ENCODE peak calls at places on chromosomes 12 and 14, in eight cellular contexts. C is fibroblast of lung; O is heart left ventricle; B is CD4-positive, CD25-positive, alpha-beta regulatory T cell; J is tibial artery; G is H9; V is body of pancreas; L is MM.1S. X is an unnamed sample. For H3K4me1 and H3K9me3, the result is how much of the 10 kb centered on the place peaks cover.

GRCh38 chr14:102949801-102950451 is 27.5 kb downstream of the AMN start:
- DNase-seq in L (no peak), G (no peak), C (peak), V (peak), O (peak), J (peak), B (no peak), X (no peak)

GRCh38 chr12:27622436-27623185 is 73.6 kb upstream of the REP15 start:
- DNase-seq in O (no peak), L (no peak), B (no peak), J (no peak), C (no peak), V (no peak), G (no peak), X (no peak)

GRCh38 chr14:70808023-70808401 is 1.3 kb downstream of the MAP3K9 start:
- DNase-seq in L (peak), V (peak), B (peak), O (no peak), G (peak), J (no peak), C (no peak), X (no peak)

GRCh38 chr12:42119085-42119633 is 25.5 kb downstream of the GXYLT1 start:
- DNase-seq in G (no peak), V (no peak), C (peak), J (no peak), O (no peak), B (peak), L (no peak), X (peak)

GRCh38 chr14:82621881-82622450 is 1088.3 kb upstream of the SEL1L start:
- DNase-seq in C (no peak), G (peak), J (no peak), L (no peak), V (no peak), B (no peak), O (no peak), X (no peak)

GRCh38 chr14:102344485-102344884 is 18.2 kb downstream of the CINP start:
- DNase-seq in G (no peak), B (no peak), C (no peak), O (no peak), J (no peak), V (no peak), L (no peak), X (no peak)

GRCh38 chr12:75236206-75236605 is 26.6 kb upstream of the KCNC2 start:
- DNase-seq in J (no peak), L (no peak), V (no peak), O (no peak), B (no peak), G (no peak), C (no peak), X (no peak)

GRCh38 chr12:125299840-125300239 is 234.6 kb downstream of the AACS start:
- DNase-seq in O (no peak), V (no peak), J (no peak), G (no peak), B (no peak), L (no peak), C (no peak), X (no peak)

GRCh38 chr14:61435563-61436337 is 114.4 kb downstream of the PRKCH start:
- DNase-seq in L (no peak), O (no peak), V (no peak), B (no peak), G (no peak), C (no peak), J (peak), X (peak)

GRCh38 chr12:81078469-81079196 is 754 bp downstream of the ACSS3 start:
- DNase-seq in B (no peak), J (peak), C (peak), G (no peak), V (peak), L (no peak), O (no peak), X (peak)

GRCh38 chr14:54173782-54174181 is 217.2 kb upstream of the BMP4 start:
- DNase-seq in O (no peak), V (no peak), J (no peak), B (no peak), G (no peak), C (peak), L (no peak), X (no peak)

GRCh38 chr12:113055594-113056380 is 743 bp upstream of the DTX1 start:
- DNase-seq in J (no peak), L (no peak), V (no peak), B (no peak), O (no peak), C (no peak), G (no peak), X (no peak)

GRCh38 chr12:69866698-69867097 is 41.7 kb downstream of the MYRFL start:
- DNase-seq in O (no peak), V (no peak), C (no peak), L (no peak), G (no peak), J (no peak), B (no peak), X (no peak)

GRCh38 chr14:42140001-42140400 is 533.3 kb downstream of the LRFN5 start:
- DNase-seq in C (peak), J (no peak), G (no peak), L (no peak), B (no peak), O (no peak), V (no peak), X (no peak)

GRCh38 chr14:85532981-85533820 is 3.3 kb downstream of the FLRT2 start:
- DNase-seq in J (peak), G (peak), L (no peak), B (no peak), C (peak), V (peak), O (peak), X (peak)

GRCh38 chr12:117646595-117646994 is 285.2 kb upstream of the NOS1 start:
- DNase-seq in O (no peak), B (no peak), L (no peak), J (no peak), G (no peak), C (no peak), V (no peak), X (no peak)

GRCh38 chr14:96455588-96455987 is 46.6 kb upstream of the PAPOLA start:
- DNase-seq in B (no peak), L (no peak), G (no peak), O (no peak), C (no peak), J (no peak), V (no peak), X (no peak)

GRCh38 chr12:79659961-79660431 is 30.8 kb downstream of the PAWR start:
- DNase-seq in O (no peak), V (no peak), J (no peak), L (no peak), C (no peak), G (no peak), B (no peak), X (no peak)

GRCh38 chr12:77630341-77630740 is 200.4 kb upstream of the NAV3 start:
- DNase-seq in G (no peak), O (no peak), J (no peak), B (no peak), L (no peak), V (no peak), C (no peak), X (no peak)

GRCh38 chr14:99740411-99740810 is 52.8 kb upstream of the EML1 start:
- DNase-seq in G (no peak), O (peak), L (no peak), C (no peak), V (no peak), B (no peak), J (no peak), X (no peak)

GRCh38 chr12:503111-503761 is 43.5 kb downstream of the B4GALNT3 start:
- DNase-seq in O (no peak), L (no peak), J (no peak), C (no peak), V (peak), G (peak), B (no peak), X (peak)

GRCh38 chr12:94209240-94209639 is 60.9 kb downstream of the PLXNC1 start:
- DNase-seq in V (no peak), G (no peak), L (no peak), B (no peak), C (no peak), O (no peak), J (no peak), X (no peak)

GRCh38 chr14:22200977-22201605 is 387.9 kb downstream of the DAD1 start:
- DNase-seq in G (no peak), L (peak), O (no peak), J (no peak), B (peak), V (no peak), C (peak), X (peak)

GRCh38 chr14:61965030-61965745 is 203.0 kb downstream of the SNAPC1 start:
- DNase-seq in J (no peak), B (no peak), V (no peak), C (peak), G (no peak), O (no peak), L (no peak), X (peak)

GRCh38 chr12:22206111-22206728 is 128.3 kb downstream of the ST8SIA1 start:
- DNase-seq in L (no peak), J (no peak), V (no peak), C (no peak), B (no peak), O (no peak), G (no peak), X (no peak)

GRCh38 chr12:95117178-95117599 is 43.8 kb upstream of the NR2C1 start:
- DNase-seq in O (peak), C (peak), J (peak), L (peak), V (peak), G (no peak), B (peak), X (peak)

GRCh38 chr14:40292664-40293063 is 860.4 kb upstream of the FBXO33 start:
- DNase-seq in J (no peak), L (no peak), V (no peak), G (no peak), C (no peak), B (no peak), O (no peak), X (no peak)

GRCh38 chr14:89965839-89966238 is 10.1 kb downstream of the TDP1 start:
- DNase-seq in C (no peak), V (no peak), L (no peak), G (no peak), O (no peak), B (no peak), J (no peak), X (no peak)

GRCh38 chr12:3107071-3107583 is 29.9 kb downstream of the TSPAN9 start:
- DNase-seq in J (peak), O (no peak), L (no peak), B (no peak), C (peak), V (no peak), G (peak), X (no peak)

GRCh38 chr14:34227834-34228662 is 234.0 kb downstream of the SPTSSA start:
- DNase-seq in L (peak), G (peak), B (peak), O (peak), V (peak), C (peak), J (peak), X (peak)

GRCh38 chr12:101582937-101583336 is 11.8 kb upstream of the MYBPC1 start:
- DNase-seq in C (no peak), G (no peak), J (no peak), L (no peak), O (no peak), V (no peak), B (no peak), X (no peak)

GRCh38 chr14:24198845-24199524 is 3.7 kb upstream of the TM9SF1 start:
- DNase-seq in O (no peak), L (no peak), C (no peak), G (no peak), V (no peak), J (no peak), B (no peak), X (no peak)

GRCh38 chr12:110010853-110011835 is 11.9 kb downstream of the ANKRD13A start:
- DNase-seq in J (no peak), O (no peak), G (no peak), B (no peak), V (no peak), C (no peak), L (peak), X (no peak)

GRCh38 chr12:110005319-110005973 is 6.2 kb downstream of the ANKRD13A start:
- DNase-seq in G (no peak), C (no peak), B (peak), O (no peak), V (no peak), J (no peak), L (peak), X (no peak)

GRCh38 chr12:110004598-110004997 is 5.4 kb downstream of the ANKRD13A start:
- DNase-seq in J (no peak), L (peak), C (no peak), G (no peak), O (no peak), B (peak), V (no peak), X (no peak)

GRCh38 chr12:110006115-110006514 is 6.9 kb downstream of the ANKRD13A start:
- DNase-seq in G (no peak), J (no peak), B (no peak), C (no peak), O (no peak), V (no peak), L (no peak), X (no peak)

GRCh38 chr12:110007874-110008273 is 8.6 kb downstream of the ANKRD13A start:
- DNase-seq in G (no peak), O (no peak), V (no peak), B (no peak), J (no peak), C (no peak), L (no peak), X (no peak)
- H3K4me1 ChIP-seq in G (under half), O (under half), V (under half), B (under half), J (under half), C (under half), L (under half), X (under half)

DNA sequence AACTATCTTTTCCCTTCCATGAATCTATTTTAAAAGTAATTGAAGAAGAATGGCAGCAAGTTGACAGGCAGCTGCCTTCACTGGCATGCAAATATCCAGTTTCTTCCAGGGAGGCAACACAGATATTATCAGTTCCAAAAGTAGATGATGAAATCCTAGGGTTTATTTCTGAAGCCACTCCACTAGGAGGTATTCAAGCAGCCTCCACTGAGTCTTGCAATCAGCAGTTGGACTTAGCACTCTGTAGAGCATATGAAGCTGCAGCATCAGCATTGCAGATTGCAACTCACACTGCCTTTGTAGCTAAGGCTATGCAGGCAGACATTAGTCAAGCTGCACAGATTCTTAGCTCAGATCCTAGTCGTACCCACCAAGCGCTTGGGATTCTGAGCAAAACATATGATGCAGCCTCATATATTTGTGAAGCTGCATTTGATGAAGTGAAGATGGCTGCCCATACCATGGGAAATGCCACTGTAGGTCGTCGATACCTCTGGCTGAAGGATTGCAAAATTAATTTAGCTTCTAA is 18.4 kb downstream of the TMPO start:
- DNase-seq in B (no peak), G (no peak), L (no peak), J (no peak), V (no peak), C (peak), O (no peak), X (peak)
- H3K27ac ChIP-seq in B (no peak), G (no peak), L (no peak), J (no peak), V (no peak), C (no peak), O (no peak), X (peak)

GRCh38 chr14:106619618-106620017 is 1093.2 kb downstream of the TMEM121 start:
- DNase-seq in O (no peak), C (no peak), L (no peak), J (no peak), V (no peak), G (no peak), B (no peak), X (no peak)
- H3K9me3 ChIP-seq in O (under half), C (under half), L (under half), J (under half), V (under half), G (half or more), B (under half), X (under half)

DNA sequence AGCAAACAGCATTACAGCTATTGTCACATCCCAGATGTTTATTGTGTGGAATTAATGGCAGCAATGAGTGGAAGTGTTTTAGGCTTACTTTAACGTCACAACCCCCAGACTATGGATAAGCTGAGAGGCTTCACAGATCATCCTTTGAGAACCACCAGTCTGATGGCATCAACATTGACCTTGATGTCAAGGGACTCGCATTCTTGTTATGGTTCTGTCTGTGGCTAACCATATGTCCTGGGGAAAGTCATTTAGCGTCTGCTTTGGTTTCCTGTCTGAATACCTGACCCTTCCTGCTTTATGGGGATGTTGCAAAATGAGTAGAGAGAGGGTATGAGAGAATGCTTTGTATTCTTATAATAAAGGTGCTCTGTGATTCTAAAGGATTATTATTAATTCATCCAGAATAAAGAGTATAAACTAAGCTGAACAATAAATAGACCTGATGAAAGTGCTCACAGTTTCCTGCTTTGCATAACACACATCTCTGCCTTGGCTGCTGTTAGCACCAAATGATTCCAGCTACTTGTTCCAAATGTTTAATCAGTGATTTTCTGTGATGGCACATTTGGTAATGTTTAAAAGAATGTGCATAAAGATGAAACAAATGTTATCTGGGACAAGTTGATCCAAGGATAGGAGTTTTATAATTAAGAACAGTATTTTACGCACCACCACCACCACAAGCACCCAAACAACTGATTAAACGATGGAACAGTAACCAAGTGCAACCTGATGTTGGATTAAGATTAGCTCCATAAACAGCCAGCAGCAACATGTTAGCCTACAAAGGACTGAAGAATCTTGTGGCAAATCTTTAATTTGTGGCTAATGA is 116.9 kb upstream of the LRIG3 start:
- DNase-seq in J (no peak), L (peak), G (no peak), C (no peak), B (no peak), O (no peak), V (no peak), X (no peak)
- H3K4me1 ChIP-seq in J (under half), L (under half), G (under half), C (under half), B (under half), O (under half), V (under half), X (under half)

DNA sequence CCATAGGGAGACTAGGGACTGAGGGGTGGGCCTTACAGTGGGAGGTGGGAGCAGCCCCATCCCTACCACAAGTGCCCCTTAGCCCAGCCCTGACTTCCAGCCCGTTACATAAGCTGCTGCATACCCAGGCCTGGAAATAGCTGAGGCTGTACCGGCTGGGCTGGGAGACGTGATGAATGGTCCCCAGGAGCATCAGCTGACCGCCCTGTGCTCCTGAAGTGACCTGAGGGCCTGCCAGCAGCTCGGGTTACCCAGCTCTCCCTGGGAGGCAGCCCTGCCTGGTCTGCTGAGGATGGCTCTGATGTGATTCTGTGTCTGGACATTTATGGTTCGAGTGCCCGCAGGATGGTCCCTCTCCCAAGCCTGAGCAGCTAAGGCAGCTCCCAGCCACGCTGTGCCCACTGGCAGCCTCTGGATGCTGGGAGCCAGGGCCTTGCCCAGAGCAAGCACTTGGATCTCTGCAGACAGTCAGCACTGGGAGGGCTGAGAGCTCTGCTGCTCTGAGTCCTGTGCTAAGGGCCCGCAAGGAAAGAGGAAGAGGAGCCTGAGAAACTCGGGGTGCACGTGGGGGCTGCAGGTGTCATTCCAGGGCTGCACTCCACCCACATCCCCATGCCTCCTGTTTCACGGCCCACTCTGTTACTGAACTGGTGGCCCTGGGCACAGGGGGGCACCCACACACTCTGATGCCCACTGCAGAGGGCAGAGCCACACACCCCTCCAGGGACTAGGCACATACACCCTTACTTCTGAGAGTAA is 20.5 kb downstream of the TAMALIN start:
- DNase-seq in C (no peak), V (no peak), L (no peak), O (peak), J (no peak), G (no peak), B (no peak), X (peak)
- H3K27ac ChIP-seq in C (no peak), V (no peak), L (no peak), O (peak), J (no peak), G (no peak), B (no peak), X (peak)

GRCh38 chr12:34390171-34390841 is 368.0 kb downstream of the ALG10 start:
- DNase-seq in J (peak), V (no peak), C (no peak), B (no peak), L (no peak), O (no peak), G (no peak), X (no peak)
- H3K9me3 ChIP-seq in J (under half), V (under half), C (under half), B (under half), L (under half), O (under half), G (half or more), X (under half)

GRCh38 chr12:54021006-54021405 is 7.2 kb upstream of the HOXC6 start:
- DNase-seq in G (no peak), C (no peak), O (no peak), L (no peak), B (no peak), J (no peak), V (no peak), X (no peak)
- H3K4me1 ChIP-seq in G (under half), C (under half), O (under half), L (under half), B (under half), J (half or more), V (under half), X (under half)

GRCh38 chr14:50222061-50222613 is 9.2 kb downstream of the SOS2 start:
- DNase-seq in O (no peak), B (no peak), V (no peak), G (no peak), L (no peak), J (no peak), C (no peak), X (no peak)
- H3K27ac ChIP-seq in O (no peak), B (no peak), V (no peak), G (no peak), L (no peak), J (no peak), C (no peak), X (no peak)

X was measured in cardiac muscle cell.